ENCODE peak calls at places on chromosomes 1 and 21, in six cellular contexts. One of them, this sample, is unnamed.
A peak's percentile ranks its signal among the peaks of the same experiment; 100 is the strongest.

GRCh38 chr1:24952413-24952841 is 22.4 kb upstream of the RUNX3 start:
- DNase-seq in HT1080: peak; percentile 70
- DNase-seq in NCI-H1436: no peak
- DNase-seq in T-helper 9 cell: no peak
- DNase-seq in Karpas-422: peak; percentile 55
- DNase-seq in dorsolateral prefrontal cortex: no peak
- DNase-seq in this sample: no peak

GRCh38 chr1:31934706-31935629 is 3.2 kb downstream of the PTP4A2 start:
- DNase-seq in HT1080: peak; percentile 65
- DNase-seq in NCI-H1436: peak; percentile 43
- DNase-seq in T-helper 9 cell: no peak
- DNase-seq in Karpas-422: peak; percentile 78
- DNase-seq in dorsolateral prefrontal cortex: no peak
- DNase-seq in this sample: no peak

GRCh38 chr1:148388260-148389026 is 94.7 kb downstream of the PPIAL4G start:
- DNase-seq in HT1080: peak; percentile 91
- DNase-seq in NCI-H1436: no peak
- DNase-seq in T-helper 9 cell: peak; percentile 74
- DNase-seq in Karpas-422: peak; percentile 90
- DNase-seq in dorsolateral prefrontal cortex: peak; percentile 94
- DNase-seq in this sample: peak; percentile 78

GRCh38 chr1:226943156-226943555 is 3.1 kb downstream of the COQ8A start:
- DNase-seq in HT1080: no peak
- DNase-seq in NCI-H1436: no peak
- DNase-seq in T-helper 9 cell: no peak
- DNase-seq in Karpas-422: no peak
- DNase-seq in dorsolateral prefrontal cortex: no peak
- DNase-seq in this sample: no peak

GRCh38 chr1:39354572-39354971 is 136.9 kb upstream of the BMP8A start:
- DNase-seq in HT1080: no peak
- DNase-seq in NCI-H1436: no peak
- DNase-seq in T-helper 9 cell: no peak
- DNase-seq in Karpas-422: no peak
- DNase-seq in dorsolateral prefrontal cortex: no peak
- DNase-seq in this sample: no peak

GRCh38 chr1:54407957-54408700 is 1.9 kb upstream of the SSBP3 start:
- DNase-seq in HT1080: peak; percentile 88
- DNase-seq in NCI-H1436: no peak
- DNase-seq in T-helper 9 cell: no peak
- DNase-seq in Karpas-422: no peak
- DNase-seq in dorsolateral prefrontal cortex: no peak
- DNase-seq in this sample: no peak

GRCh38 chr1:112146201-112146715 is 156.8 kb upstream of the KCND3 start:
- DNase-seq in HT1080: no peak
- DNase-seq in NCI-H1436: no peak
- DNase-seq in T-helper 9 cell: no peak
- DNase-seq in Karpas-422: no peak
- DNase-seq in dorsolateral prefrontal cortex: no peak
- DNase-seq in this sample: no peak

GRCh38 chr21:35520869-35521268 is 471.8 kb upstream of the RUNX1 start:
- DNase-seq in HT1080: no peak
- DNase-seq in NCI-H1436: no peak
- DNase-seq in T-helper 9 cell: no peak
- DNase-seq in Karpas-422: no peak
- DNase-seq in dorsolateral prefrontal cortex: no peak
- DNase-seq in this sample: no peak

GRCh38 chr1:3018051-3018471 is 3.2 kb upstream of the ACTRT2 start:
- DNase-seq in HT1080: no peak
- DNase-seq in NCI-H1436: no peak
- DNase-seq in T-helper 9 cell: no peak
- DNase-seq in Karpas-422: no peak
- DNase-seq in dorsolateral prefrontal cortex: no peak
- DNase-seq in this sample: no peak

GRCh38 chr1:226985839-226986463 is 45.9 kb downstream of the COQ8A start:
- DNase-seq in HT1080: no peak
- DNase-seq in NCI-H1436: no peak
- DNase-seq in T-helper 9 cell: no peak
- DNase-seq in Karpas-422: no peak
- DNase-seq in dorsolateral prefrontal cortex: no peak
- DNase-seq in this sample: no peak

GRCh38 chr1:167297222-167298214 is 76.8 kb downstream of the POU2F1 start:
- DNase-seq in HT1080: no peak
- DNase-seq in NCI-H1436: no peak
- DNase-seq in T-helper 9 cell: no peak
- DNase-seq in Karpas-422: peak; percentile 47
- DNase-seq in dorsolateral prefrontal cortex: no peak
- DNase-seq in this sample: no peak

GRCh38 chr21:27715131-27715530 is 748.2 kb upstream of the ADAMTS5 start:
- DNase-seq in HT1080: no peak
- DNase-seq in NCI-H1436: no peak
- DNase-seq in T-helper 9 cell: no peak
- DNase-seq in Karpas-422: no peak
- DNase-seq in dorsolateral prefrontal cortex: no peak
- DNase-seq in this sample: no peak

GRCh38 chr1:228198977-228199590 is 8.8 kb upstream of the OBSCN start:
- DNase-seq in HT1080: peak; percentile 23
- DNase-seq in NCI-H1436: no peak
- DNase-seq in T-helper 9 cell: no peak
- DNase-seq in Karpas-422: no peak
- DNase-seq in dorsolateral prefrontal cortex: no peak
- DNase-seq in this sample: no peak

GRCh38 chr1:159817276-159818041 is 9.2 kb upstream of the SLAMF8 start:
- DNase-seq in HT1080: peak; percentile 92
- DNase-seq in NCI-H1436: peak; percentile 89
- DNase-seq in T-helper 9 cell: no peak
- DNase-seq in Karpas-422: no peak
- DNase-seq in dorsolateral prefrontal cortex: no peak
- DNase-seq in this sample: no peak